ENCODE peak calls at places on chromosomes 6 and 20, in five cellular contexts. One of them, this sample, is unnamed.

GRCh38 chr20:57389695-57390603 is 1.2 kb upstream of the RBM38 start:
- DNase-seq in IMR-90: no peak
- DNase-seq in trophoblast cell: no peak
- DNase-seq in H1: no peak
- DNase-seq in H9: peak; percentile 60
- DNase-seq in this sample: no peak

GRCh38 chr6:54970337-54970736 is 123.8 kb downstream of the FAM83B start:
- DNase-seq in H9: no peak
- DNase-seq in H1: no peak
- DNase-seq in IMR-90: no peak
- DNase-seq in trophoblast cell: no peak
- DNase-seq in this sample: no peak

GRCh38 chr6:134707342-134707982 is 242.4 kb downstream of the ALDH8A1 start:
- DNase-seq in H1: no peak
- DNase-seq in IMR-90: peak; percentile 66
- DNase-seq in trophoblast cell: peak; percentile 94
- DNase-seq in H9: peak; percentile 35
- DNase-seq in this sample: peak; percentile 90

GRCh38 chr6:151447237-151447636 is 4.7 kb downstream of the RMND1 start:
- DNase-seq in IMR-90: no peak
- DNase-seq in H9: no peak
- DNase-seq in H1: no peak
- DNase-seq in trophoblast cell: no peak
- DNase-seq in this sample: no peak

GRCh38 chr20:59165794-59166709 is 2.4 kb downstream of the ZNF831 start:
- DNase-seq in trophoblast cell: no peak
- DNase-seq in IMR-90: no peak
- DNase-seq in H1: no peak
- DNase-seq in H9: no peak
- DNase-seq in this sample: no peak

GRCh38 chr20:24955045-24955444 is 6.0 kb downstream of the CST7 start:
- DNase-seq in H9: peak; percentile 22
- DNase-seq in IMR-90: no peak
- DNase-seq in trophoblast cell: no peak
- DNase-seq in H1: no peak
- DNase-seq in this sample: no peak

GRCh38 chr6:49328051-49328450 is 135.0 kb downstream of the MMUT start:
- DNase-seq in IMR-90: no peak
- DNase-seq in trophoblast cell: no peak
- DNase-seq in H9: no peak
- DNase-seq in H1: no peak
- DNase-seq in this sample: peak; percentile 34

GRCh38 chr20:59682603-59683002 is 78.3 kb downstream of the PHACTR3 start:
- DNase-seq in H9: no peak
- DNase-seq in trophoblast cell: no peak
- DNase-seq in IMR-90: no peak
- DNase-seq in H1: no peak
- DNase-seq in this sample: no peak

GRCh38 chr20:10429443-10429981 is 4.5 kb downstream of the MKKS start:
- DNase-seq in IMR-90: no peak
- DNase-seq in trophoblast cell: no peak
- DNase-seq in H9: no peak
- DNase-seq in H1: no peak
- DNase-seq in this sample: no peak

GRCh38 chr6:15945593-15946159 is 183.2 kb upstream of the MYLIP start:
- DNase-seq in trophoblast cell: no peak
- DNase-seq in H9: no peak
- DNase-seq in IMR-90: peak; percentile 4
- DNase-seq in H1: no peak
- DNase-seq in this sample: peak; percentile 35

GRCh38 chr6:12022903-12023522 is 10.9 kb downstream of the HIVEP1 start:
- DNase-seq in H9: no peak
- DNase-seq in trophoblast cell: no peak
- DNase-seq in IMR-90: no peak
- DNase-seq in H1: no peak
- DNase-seq in this sample: peak; percentile 28

GRCh38 chr6:14817068-14817467 is 428.8 kb upstream of the JARID2 start:
- DNase-seq in H9: no peak
- DNase-seq in trophoblast cell: no peak
- DNase-seq in H1: no peak
- DNase-seq in IMR-90: no peak
- DNase-seq in this sample: no peak

GRCh38 chr6:28080631-28081485 is 490 bp downstream of the ZNF165 start:
- DNase-seq in trophoblast cell: peak; percentile 92
- DNase-seq in H1: peak; percentile 90
- DNase-seq in H9: peak; percentile 94
- DNase-seq in IMR-90: peak; percentile 98
- DNase-seq in this sample: peak; percentile 98
- H4K8ac ChIP-seq in trophoblast cell: peak overlapping the region; percentile 83
- H4K8ac ChIP-seq in H1: peak overlapping the region; percentile 23
- H4K8ac ChIP-seq in H9: no peak overlapping the region
- H4K8ac ChIP-seq in IMR-90: peak overlapping the region; percentile 98
- H4K8ac ChIP-seq in this sample: peak overlapping the region; percentile 96

DNA sequence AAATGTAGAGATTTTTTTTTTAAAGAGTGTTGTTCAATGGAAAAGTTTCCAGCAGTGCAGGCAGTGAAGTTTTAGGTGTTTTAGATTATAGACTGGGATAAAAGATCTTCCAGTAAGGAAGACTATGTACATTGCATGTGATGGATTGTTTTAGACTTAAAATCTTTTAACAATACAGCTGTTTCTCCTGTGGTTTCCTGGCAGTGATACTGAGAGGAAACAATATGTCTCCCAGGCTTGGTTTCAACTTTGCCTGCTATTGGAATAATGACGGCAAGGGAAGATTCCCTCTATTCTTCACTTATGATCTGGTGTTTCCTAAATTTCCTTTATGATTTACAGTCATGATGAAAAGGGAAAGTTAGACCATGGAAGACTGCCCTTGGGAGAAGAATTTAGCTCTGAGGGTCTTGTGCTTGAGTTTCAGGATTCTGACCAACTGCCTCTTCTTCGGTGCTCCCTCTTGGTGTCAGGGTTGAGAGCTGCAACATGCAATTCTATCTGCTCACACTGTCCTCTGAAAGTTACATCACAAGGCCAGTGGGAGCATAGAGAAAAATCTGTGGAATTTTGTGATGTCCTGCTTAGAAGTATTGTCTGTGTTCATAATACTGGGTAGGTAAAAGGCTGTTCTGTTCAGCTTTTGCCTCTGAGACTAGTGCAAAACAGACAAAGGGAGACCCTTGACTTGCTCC is 262.8 kb upstream of the MAN1A1 start:
- DNase-seq in IMR-90: peak; percentile 8
- DNase-seq in H1: no peak
- DNase-seq in trophoblast cell: no peak
- DNase-seq in H9: no peak
- DNase-seq in this sample: peak; percentile 24
- H2AFZ ChIP-seq in IMR-90: no peak overlapping the region
- H2AFZ ChIP-seq in H1: no peak overlapping the region
- H2AFZ ChIP-seq in trophoblast cell: no peak overlapping the region
- H2AFZ ChIP-seq in H9: no peak overlapping the region
- H2AFZ ChIP-seq in this sample: no peak overlapping the region

GRCh38 chr20:63394069-63394468 is 32.9 kb upstream of the CHRNA4 start:
- DNase-seq in trophoblast cell: no peak
- DNase-seq in H1: peak; percentile 41
- DNase-seq in IMR-90: no peak
- DNase-seq in H9: peak; percentile 78
- DNase-seq in this sample: no peak
- H2BK5ac ChIP-seq in trophoblast cell: no peak overlapping the region
- H2BK5ac ChIP-seq in H1: peak overlapping the region; percentile 88
- H2BK5ac ChIP-seq in IMR-90: no peak overlapping the region
- H2BK5ac ChIP-seq in H9: no peak overlapping the region
- H2BK5ac ChIP-seq in this sample: no peak overlapping the region

DNA sequence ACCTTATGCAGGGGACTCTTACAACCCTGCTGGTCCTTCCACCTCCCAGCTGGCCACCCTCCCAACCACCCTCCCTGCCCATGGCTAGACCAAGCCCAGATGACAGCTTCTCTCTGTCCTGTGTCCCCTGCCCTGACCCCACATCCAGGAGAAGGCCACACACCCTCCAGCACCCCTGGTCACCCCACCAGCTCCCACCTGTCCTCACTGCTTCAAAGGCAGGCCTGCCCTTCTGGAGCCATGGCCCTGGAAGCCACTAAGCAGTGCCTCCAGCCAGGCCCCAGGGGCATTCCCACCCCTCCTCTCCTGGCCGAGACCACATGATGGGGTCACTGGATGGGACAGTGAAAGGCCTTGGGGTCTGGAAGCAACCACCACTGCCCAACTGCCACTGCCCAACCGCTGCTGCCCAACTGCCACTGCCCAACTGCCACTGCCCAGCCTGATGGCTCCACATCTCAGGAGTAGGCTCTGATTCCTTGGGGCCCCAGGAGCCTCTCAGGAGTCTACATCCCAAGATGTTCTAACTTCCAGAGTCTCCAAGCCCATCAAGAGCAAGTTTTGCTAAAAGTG is 30.5 kb downstream of the UBD start:
- DNase-seq in H1: no peak
- DNase-seq in IMR-90: no peak
- DNase-seq in trophoblast cell: no peak
- DNase-seq in H9: no peak
- DNase-seq in this sample: no peak
- H4K8ac ChIP-seq in H1: no peak overlapping the region
- H4K8ac ChIP-seq in IMR-90: no peak overlapping the region
- H4K8ac ChIP-seq in trophoblast cell: no peak overlapping the region
- H4K8ac ChIP-seq in H9: no peak overlapping the region
- H4K8ac ChIP-seq in this sample: no peak overlapping the region

DNA sequence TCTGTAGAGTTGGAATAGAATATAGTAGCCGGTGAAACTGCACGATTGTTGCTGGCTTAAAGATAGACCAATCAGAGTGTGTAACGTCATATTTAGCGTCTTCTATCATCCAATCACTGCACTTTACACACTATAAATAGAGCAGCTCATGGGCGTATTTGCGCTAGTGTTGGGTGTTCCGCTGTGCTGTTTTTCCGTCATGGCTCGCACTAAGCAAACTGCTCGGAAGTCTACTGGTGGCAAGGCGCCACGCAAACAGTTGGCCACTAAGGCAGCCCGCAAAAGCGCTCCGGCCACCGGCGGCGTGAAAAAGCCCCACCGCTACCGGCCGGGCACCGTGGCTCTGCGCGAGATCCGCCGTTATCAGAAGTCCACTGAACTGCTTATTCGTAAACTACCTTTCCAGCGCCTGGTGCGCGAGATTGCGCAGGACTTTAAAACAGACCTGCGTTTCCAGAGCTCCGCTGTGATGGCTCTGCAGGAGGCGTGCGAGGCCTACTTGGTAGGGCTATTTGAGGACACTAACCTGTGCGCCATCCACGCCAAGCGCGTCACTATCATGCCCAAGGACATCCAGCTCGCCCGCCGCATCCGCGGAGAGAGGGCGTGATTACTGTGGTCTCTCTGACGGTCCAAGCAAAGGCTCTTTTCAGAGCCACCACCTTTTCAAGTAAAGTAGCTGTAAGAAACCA is 57.8 kb downstream of the TRIM38 start:
- DNase-seq in H1: no peak
- DNase-seq in trophoblast cell: peak; percentile 82
- DNase-seq in IMR-90: peak; percentile 95
- DNase-seq in H9: peak; percentile 73
- DNase-seq in this sample: peak; percentile 93
- H2AFZ ChIP-seq in H1: no peak overlapping the region
- H2AFZ ChIP-seq in trophoblast cell: peak overlapping the region; percentile 24
- H2AFZ ChIP-seq in IMR-90: peak overlapping the region; percentile 83
- H2AFZ ChIP-seq in H9: no peak overlapping the region
- H2AFZ ChIP-seq in this sample: peak overlapping the region; percentile 73

GRCh38 chr20:62142252-62143117 is 709 bp downstream of the PSMA7 start:
- DNase-seq in H9: no peak
- DNase-seq in IMR-90: no peak
- DNase-seq in H1: no peak
- DNase-seq in trophoblast cell: no peak
- DNase-seq in this sample: no peak

GRCh38 chr20:62143976-62144825 is 632 bp downstream of the SS18L1 start:
- DNase-seq in H1: no peak
- DNase-seq in trophoblast cell: peak; percentile 40
- DNase-seq in H9: peak; percentile 46
- DNase-seq in IMR-90: peak; percentile 60
- DNase-seq in this sample: peak; percentile 78

GRCh38 chr20:62145688-62146018 is 2.1 kb downstream of the SS18L1 start:
- DNase-seq in IMR-90: no peak
- DNase-seq in H1: no peak
- DNase-seq in H9: no peak
- DNase-seq in trophoblast cell: no peak
- DNase-seq in this sample: no peak

GRCh38 chr20:62141397-62142251 is 1.6 kb downstream of the PSMA7 start:
- DNase-seq in IMR-90: peak; percentile 38
- DNase-seq in trophoblast cell: no peak
- DNase-seq in H9: no peak
- DNase-seq in H1: no peak
- DNase-seq in this sample: peak; percentile 76

DNA sequence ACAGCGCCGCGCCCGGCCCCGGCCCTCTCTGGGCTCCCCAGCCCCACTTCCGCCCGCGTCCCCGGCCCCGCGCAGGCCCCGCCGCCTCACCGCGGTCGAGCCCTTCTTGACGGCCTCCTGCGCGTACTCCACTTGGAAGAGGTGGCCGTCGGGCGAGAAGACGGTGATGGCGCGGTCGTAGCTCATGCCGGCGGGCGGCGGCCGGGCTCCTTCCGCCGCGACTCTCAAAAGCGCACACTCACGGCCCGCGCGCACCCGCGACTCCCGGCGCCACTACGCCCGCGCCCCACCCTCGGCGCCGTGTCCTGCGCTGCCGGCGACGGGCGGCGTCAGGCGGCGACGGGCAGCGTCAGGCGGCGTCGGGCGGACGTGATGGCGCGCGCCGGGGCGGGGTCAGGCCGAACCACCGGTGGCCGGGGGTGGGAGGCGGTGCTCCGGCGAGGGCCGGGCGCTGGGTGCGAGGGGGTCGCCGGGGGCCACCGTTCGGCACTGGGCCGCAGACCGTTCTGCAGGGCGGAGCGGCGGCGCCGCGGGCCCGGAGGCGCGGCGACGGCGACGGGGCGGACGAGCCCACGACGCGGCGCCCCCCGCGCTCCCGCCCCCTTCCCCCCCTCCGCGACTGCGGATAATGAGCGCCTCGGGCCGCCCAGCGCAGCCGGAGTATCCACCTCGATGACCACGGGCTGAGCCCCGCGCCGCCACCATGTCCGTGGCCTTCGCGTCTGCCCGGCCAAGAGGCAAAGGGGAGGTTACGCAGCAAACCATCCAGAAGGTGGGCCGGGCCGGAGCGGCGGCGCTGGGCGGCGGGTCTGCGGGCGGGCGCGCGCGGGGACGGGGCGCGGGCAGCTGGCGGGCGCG is at the start of the genes PSMA7 and SS18L1:
- DNase-seq in trophoblast cell: peak; percentile 73
- DNase-seq in H9: peak; percentile 72
- DNase-seq in H1: no peak
- DNase-seq in IMR-90: peak; percentile 80
- DNase-seq in this sample: peak; percentile 85
- H2BK5ac ChIP-seq in trophoblast cell: peak within 1 kb of the TSS; percentile 99
- H2BK5ac ChIP-seq in H9: no peak within 1 kb of the TSS
- H2BK5ac ChIP-seq in H1: peak within 1 kb of the TSS; percentile 84
- H2BK5ac ChIP-seq in IMR-90: peak within 1 kb of the TSS; percentile 100
- H2BK5ac ChIP-seq in this sample: peak within 1 kb of the TSS; percentile 100

DNA sequence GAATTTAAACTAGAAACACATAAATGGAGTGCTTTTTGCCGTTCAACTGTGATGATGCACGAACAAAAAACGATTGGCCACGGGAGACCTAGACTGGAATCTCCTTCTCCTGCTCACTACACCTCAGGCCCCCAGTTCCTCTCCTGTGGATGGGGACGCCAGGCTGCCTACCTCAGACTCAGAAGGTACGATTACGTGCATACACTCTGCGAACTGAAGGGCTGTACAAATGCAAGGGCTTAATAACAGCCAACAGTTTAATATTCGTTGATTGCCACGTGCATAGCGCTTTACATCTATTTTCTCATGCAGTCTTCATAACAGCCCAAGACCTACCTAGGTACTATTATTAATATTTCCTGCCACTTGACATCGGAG is 495 bp upstream of the ARMC2 start:
- DNase-seq in trophoblast cell: no peak
- DNase-seq in H9: no peak
- DNase-seq in H1: no peak
- DNase-seq in IMR-90: no peak
- DNase-seq in this sample: no peak
- H4K8ac ChIP-seq in trophoblast cell: peak overlapping the region; percentile 77
- H4K8ac ChIP-seq in H9: no peak overlapping the region
- H4K8ac ChIP-seq in H1: no peak overlapping the region
- H4K8ac ChIP-seq in IMR-90: peak overlapping the region; percentile 89
- H4K8ac ChIP-seq in this sample: peak overlapping the region; percentile 77